ENCODE peak calls at places on chromosomes 5 and 9, in seven cellular contexts. E, D, C, Z, I, M and X are unnamed samples.

GRCh38 chr5:27944471-27944870 is 906.1 kb upstream of the CDH9 start:
- DNase-seq in I (no peak), C (no peak), E (no peak), D (peak; percentile 50), M (no peak), Z (no peak), X (no peak)

GRCh38 chr9:80691229-80691628 is 998.1 kb downstream of the TLE1 start:
- DNase-seq in I (no peak), C (no peak), M (no peak), Z (no peak), E (no peak), D (peak; percentile 1), X (no peak)

GRCh38 chr5:129122560-129122959 is 28.0 kb downstream of the ISOC1 start:
- DNase-seq in E (no peak), Z (no peak), C (no peak), I (no peak), M (no peak), D (no peak), X (no peak)

GRCh38 chr5:151250346-151251000 is 2.5 kb upstream of the GM2A start:
- DNase-seq in C (no peak), E (no peak), M (no peak), I (no peak), Z (no peak), D (no peak), X (no peak)

GRCh38 chr9:28293691-28294090 is 720.4 kb upstream of the C9orf72 start:
- DNase-seq in D (peak; percentile 53), Z (no peak), M (no peak), I (no peak), E (no peak), C (no peak), X (no peak)

GRCh38 chr9:79572891-79573696 is 1.3 kb downstream of the TLE4 start:
- DNase-seq in E (peak; percentile 46), C (peak; percentile 82), Z (peak; percentile 62), I (peak; percentile 50), M (peak; percentile 47), D (no peak), X (peak; percentile 78)

GRCh38 chr9:89743216-89743575 is 138.4 kb downstream of the GADD45G start:
- DNase-seq in Z (peak; percentile 39), C (no peak), E (no peak), D (no peak), M (no peak), I (peak; percentile 79), X (no peak)

GRCh38 chr5:20340123-20340522 is 352.1 kb upstream of the CDH18 start:
- DNase-seq in E (no peak), Z (peak; percentile 4), C (no peak), M (no peak), I (no peak), D (peak; percentile 6), X (no peak)

GRCh38 chr5:94524841-94525697 is 93.3 kb downstream of the KIAA0825 start:
- DNase-seq in D (peak; percentile 32), E (no peak), I (peak; percentile 78), M (no peak), Z (peak; percentile 68), C (no peak), X (no peak)

GRCh38 chr9:34072410-34072809 is 23.7 kb upstream of the UBAP2 start:
- DNase-seq in D (no peak), Z (no peak), E (no peak), C (no peak), M (no peak), I (no peak), X (no peak)

GRCh38 chr5:28077291-28078240 is 1039.2 kb upstream of the CDH9 start:
- DNase-seq in D (no peak), Z (no peak), I (no peak), M (no peak), E (no peak), C (no peak), X (no peak)

GRCh38 chr5:144273232-144274027 is 102.8 kb downstream of the KCTD16 start:
- DNase-seq in M (no peak), E (no peak), D (no peak), C (no peak), Z (peak; percentile 16), I (no peak), X (no peak)

GRCh38 chr5:180102636-180103035 is 31.1 kb upstream of the RNF130 start:
- DNase-seq in Z (no peak), E (no peak), M (no peak), D (no peak), I (no peak), C (no peak), X (peak; percentile 12)

GRCh38 chr5:162372265-162372664 is 304.7 kb downstream of the GABRG2 start:
- DNase-seq in M (no peak), D (no peak), Z (no peak), C (no peak), I (no peak), E (no peak), X (no peak)

GRCh38 chr5:149408252-149409099 is 29.4 kb upstream of the IL17B start:
- DNase-seq in I (no peak), Z (no peak), E (no peak), D (no peak), M (no peak), C (no peak), X (peak; percentile 55)

GRCh38 chr5:33230467-33231078 is 210.2 kb upstream of the TARS1 start:
- DNase-seq in M (no peak), I (no peak), D (no peak), Z (no peak), E (no peak), C (no peak), X (no peak)

GRCh38 chr9:18629136-18629535 is 155.2 kb downstream of the ADAMTSL1 start:
- DNase-seq in I (no peak), Z (no peak), M (no peak), C (no peak), D (no peak), E (no peak), X (no peak)

GRCh38 chr9:96317335-96317980 is 15.5 kb upstream of the HSD17B3 start:
- DNase-seq in M (peak; percentile 46), C (peak; percentile 69), D (peak; percentile 51), Z (peak; percentile 64), E (no peak), I (peak; percentile 31), X (no peak)

GRCh38 chr5:17118631-17119030 is 98.8 kb upstream of the BASP1 start:
- DNase-seq in E (no peak), C (no peak), D (peak; percentile 100), I (peak; percentile 2), Z (no peak), M (no peak), X (no peak)

GRCh38 chr5:147690595-147690994 is 91.9 kb downstream of the JAKMIP2 start:
- DNase-seq in D (peak; percentile 29), E (no peak), M (no peak), I (no peak), Z (peak; percentile 3), C (no peak), X (no peak)

GRCh38 chr5:68424799-68425537 is 209.4 kb downstream of the PIK3R1 start:
- DNase-seq in E (no peak), D (peak; percentile 17), M (no peak), C (peak; percentile 49), Z (no peak), I (peak; percentile 73), X (no peak)

GRCh38 chr9:71936066-71936465 is 24.6 kb downstream of the C9orf85 start:
- DNase-seq in C (no peak), D (no peak), Z (no peak), E (no peak), M (no peak), I (no peak), X (no peak)

GRCh38 chr9:69444021-69444420 is 119.0 kb downstream of the ENTREP1 start:
- DNase-seq in C (no peak), M (no peak), Z (no peak), I (no peak), D (peak; percentile 58), E (no peak), X (no peak)

GRCh38 chr5:139147743-139148079 is 50.5 kb downstream of the SIL1 start:
- DNase-seq in E (no peak), D (peak; percentile 71), M (no peak), Z (no peak), C (no peak), I (no peak), X (no peak)

GRCh38 chr5:116288524-116288923 is 203.7 kb downstream of the COMMD10 start:
- DNase-seq in M (no peak), Z (no peak), D (no peak), E (no peak), C (no peak), I (no peak), X (no peak)

GRCh38 chr5:73826761-73827450 is 200.9 kb downstream of the ARHGEF28 start:
- DNase-seq in I (no peak), Z (no peak), E (no peak), D (peak; percentile 13), C (no peak), M (no peak), X (no peak)

GRCh38 chr5:25295067-25295466 is 650.3 kb upstream of the CDH10 start:
- DNase-seq in I (no peak), E (no peak), D (peak; percentile 35), Z (no peak), M (no peak), C (no peak), X (no peak)

GRCh38 chr5:131221888-131222287 is 42.0 kb upstream of the CDC42SE2 start:
- DNase-seq in M (no peak), E (no peak), Z (no peak), D (peak; percentile 38), C (no peak), I (no peak), X (no peak)